ENCODE peak calls at places on chromosomes 1 and 21, in five cellular contexts. G is K562, Y is HepG2, I is GM12878, H is H1. B is an unnamed sample.

GRCh38 chr1:29749021-29749420 is 512.7 kb downstream of the PTPRU start:
- DNase-seq in G (no peak), I (no peak), H (no peak), Y (no peak), B (no peak)

GRCh38 chr1:221987860-221988520 is 246.1 kb upstream of the DUSP10 start:
- DNase-seq in H (no peak), I (no peak), Y (peak), G (peak), B (no peak)

GRCh38 chr1:156033011-156033410 is 12.3 kb upstream of the SSR2 start:
- DNase-seq in I (no peak), G (no peak), H (no peak), Y (no peak), B (no peak)

GRCh38 chr21:28991861-28992525 is 684 bp downstream of the LTN1 start:
- DNase-seq in G (peak), Y (peak), I (no peak), H (no peak), B (no peak)

GRCh38 chr1:35655196-35655595 is 13.9 kb upstream of the PSMB2 start:
- DNase-seq in G (no peak), H (no peak), Y (no peak), I (no peak), B (no peak)

GRCh38 chr1:198725090-198725489 is 86.2 kb downstream of the PTPRC start:
- DNase-seq in Y (no peak), H (no peak), G (no peak), I (no peak), B (no peak)

GRCh38 chr1:198947456-198947855 is 308.6 kb downstream of the PTPRC start:
- DNase-seq in Y (no peak), G (no peak), H (no peak), I (no peak), B (no peak)

GRCh38 chr1:33099290-33100118 is 18.6 kb downstream of the AZIN2 start:
- DNase-seq in G (no peak), Y (no peak), H (no peak), I (peak), B (peak)

GRCh38 chr1:179082308-179083030 is 599 bp downstream of the TOR3A start:
- DNase-seq in I (no peak), H (no peak), G (peak), Y (peak), B (peak)

GRCh38 chr1:247118946-247119446 is 14.8 kb upstream of the ZNF669 start:
- DNase-seq in H (peak), G (peak), I (no peak), Y (peak), B (peak)

GRCh38 chr1:17768651-17769241 is 13.6 kb downstream of the ACTL8 start:
- DNase-seq in G (peak), Y (no peak), I (no peak), H (no peak), B (no peak)

GRCh38 chr1:19013826-19014548 is 57.5 kb upstream of the IFFO2 start:
- DNase-seq in H (no peak), G (no peak), I (no peak), Y (peak), B (no peak)

GRCh38 chr1:57138432-57139078 is 172.7 kb upstream of the C8B start:
- DNase-seq in H (no peak), G (no peak), Y (no peak), I (no peak), B (no peak)

GRCh38 chr1:177429234-177429633 is 258.5 kb downstream of the BRINP2 start:
- DNase-seq in I (no peak), H (no peak), G (no peak), Y (no peak), B (no peak)

DNA sequence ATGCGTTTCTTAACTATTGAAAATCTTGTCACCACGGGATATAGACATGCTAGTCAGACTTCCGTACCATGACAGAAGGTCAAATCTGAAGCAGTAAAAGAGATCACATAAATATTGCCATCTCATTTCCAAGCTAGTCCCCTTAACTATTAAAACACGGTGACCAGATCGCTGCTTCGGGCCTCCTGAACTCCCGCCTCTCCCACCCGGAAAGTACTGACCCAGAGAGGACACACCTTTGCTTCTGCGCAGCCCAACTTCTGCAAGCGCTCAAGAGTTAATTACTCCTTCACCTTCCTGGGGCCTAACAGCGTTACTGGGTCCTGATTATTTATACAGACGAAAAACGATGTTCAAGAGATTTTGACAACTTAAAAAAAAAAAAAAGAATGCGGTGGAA is 747 bp downstream of the SORT1 start:
- DNase-seq in G (peak), H (no peak), Y (no peak), I (no peak), B (no peak)
- TF ChIP-seq ATF2 in G (no peak), H (no peak), Y (no peak), I (no peak), B (no peak)

GRCh38 chr1:3504151-3504822 is 49.8 kb downstream of the ARHGEF16 start:
- DNase-seq in G (no peak), Y (no peak), I (no peak), H (no peak), B (no peak)
- TF ChIP-seq ATF2 in G (no peak), Y (no peak), I (no peak), H (no peak), B (no peak)

GRCh38 chr1:181128592-181129497 is 40.3 kb downstream of the IER5 start:
- DNase-seq in H (no peak), G (peak), Y (no peak), I (no peak), B (no peak)
- TF ChIP-seq ATF2 in H (no peak), G (no peak), Y (no peak), I (no peak), B (no peak)

DNA sequence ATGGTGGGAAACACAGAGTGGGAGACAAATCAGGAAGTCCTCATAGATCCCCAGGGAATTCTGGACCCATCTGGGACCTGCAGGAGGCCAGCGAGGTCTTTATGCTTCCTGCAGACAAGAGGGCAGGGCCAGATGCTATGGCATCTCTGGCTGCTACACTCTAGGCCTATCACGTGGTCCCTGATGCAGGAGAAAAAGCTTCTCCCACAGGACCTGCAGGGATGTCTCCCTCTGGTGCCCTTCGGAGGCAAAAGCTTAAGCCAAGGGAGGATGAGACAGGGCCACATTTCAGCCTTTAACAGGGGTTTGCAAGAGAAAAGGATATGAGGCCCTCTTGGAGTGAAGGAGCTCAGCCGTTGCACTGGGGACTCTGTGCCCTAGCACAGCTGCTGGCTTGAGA is 243.0 kb downstream of the C1orf94 start:
- DNase-seq in Y (no peak), H (peak), G (no peak), I (no peak), B (peak)
- TF ChIP-seq ATF2 in Y (no peak), H (no peak), G (no peak), I (no peak), B (no peak)

GRCh38 chr1:211808475-211808874 is 22.1 kb downstream of the LPGAT1 start:
- DNase-seq in Y (no peak), G (no peak), H (no peak), I (no peak), B (no peak)
- TF ChIP-seq ATF2 in Y (no peak), G (no peak), H (no peak), I (no peak), B (no peak)

GRCh38 chr1:229059671-229060079 is 211.2 kb upstream of the RAB4A start:
- DNase-seq in I (no peak), H (no peak), G (no peak), Y (no peak), B (no peak)
- TF ChIP-seq ATF2 in I (no peak), H (no peak), G (no peak), Y (no peak), B (no peak)

GRCh38 chr1:115873184-115873583 is 32.3 kb upstream of the NHLH2 start:
- DNase-seq in G (no peak), I (no peak), Y (no peak), H (no peak), B (no peak)

GRCh38 chr1:115877511-115877910 is 36.6 kb upstream of the NHLH2 start:
- DNase-seq in H (no peak), I (no peak), Y (no peak), G (no peak), B (peak)

GRCh38 chr1:115879977-115880376 is 39.1 kb upstream of the NHLH2 start:
- DNase-seq in I (no peak), G (peak), Y (no peak), H (no peak), B (peak)

GRCh38 chr1:115874497-115874896 is 33.6 kb upstream of the NHLH2 start:
- DNase-seq in I (no peak), H (no peak), G (no peak), Y (no peak), B (no peak)

DNA sequence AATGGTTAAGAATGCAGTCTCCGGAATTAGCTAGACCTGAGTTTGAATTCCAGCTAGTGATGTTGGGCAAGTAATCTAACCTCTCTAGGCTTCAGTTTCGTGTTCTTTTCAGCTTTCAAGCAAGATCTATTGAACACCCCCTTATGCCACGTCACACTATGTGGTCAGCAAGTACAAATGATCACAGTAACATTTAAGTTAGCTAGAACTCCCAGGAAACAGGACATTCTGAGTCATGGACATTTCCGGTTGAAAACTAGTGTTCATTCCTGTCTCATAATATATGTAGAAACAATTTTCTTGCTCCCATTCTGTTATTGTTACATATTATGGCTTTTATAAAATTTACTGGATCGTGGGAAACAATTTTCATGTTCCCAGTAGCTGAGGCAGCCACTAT is 34.0 kb upstream of the NHLH2 start:
- DNase-seq in H (no peak), Y (no peak), G (no peak), I (no peak), B (no peak)
- TF ChIP-seq ATF2 in H (no peak), Y (no peak), G (no peak), I (no peak), B (no peak)

B was measured in WTC11.